ENCODE peak calls at places on chromosome 20, in six cellular contexts. W is RWPE1, Q is brain microvascular endothelial cell, L is natural killer cell, U is ovary, E is prostate gland. V is an unnamed sample.

GRCh38 chr20:63567382-63568169 is 6.5 kb downstream of the HELZ2 start:
- DNase-seq in W (no peak), Q (peak; percentile 20), L (peak; percentile 82), U (no peak), E (no peak), V (no peak)

GRCh38 chr20:35342154-35342769 is 50.0 kb upstream of the FAM83C start:
- DNase-seq in W (no peak), Q (no peak), L (no peak), U (no peak), E (no peak), V (no peak)

GRCh38 chr20:24753136-24753535 is 195.9 kb upstream of the CST7 start:
- DNase-seq in W (no peak), Q (no peak), L (no peak), U (no peak), E (no peak), V (no peak)

GRCh38 chr20:25623225-25623735 is 534 bp downstream of the NANP start:
- DNase-seq in W (peak; percentile 21), Q (peak; percentile 13), L (no peak), U (peak; percentile 54), E (peak; percentile 28), V (peak; percentile 12)

GRCh38 chr20:21661488-21662055 is 43.9 kb upstream of the PAX1 start:
- DNase-seq in W (no peak), Q (no peak), L (no peak), U (no peak), E (peak; percentile 51), V (no peak)

GRCh38 chr20:36585410-36586125 is 12.2 kb downstream of the TGIF2 start:
- DNase-seq in W (peak; percentile 99), Q (no peak), L (no peak), U (no peak), E (no peak), V (no peak)

GRCh38 chr20:326645-327031 is 1.3 kb downstream of the SOX12 start:
- DNase-seq in W (no peak), Q (no peak), L (peak; percentile 17), U (no peak), E (peak; percentile 23), V (peak; percentile 47)

GRCh38 chr20:3687655-3688054 is 5.8 kb upstream of the ADAM33 start:
- DNase-seq in W (peak; percentile 57), Q (peak; percentile 19), L (no peak), U (no peak), E (no peak), V (no peak)

GRCh38 chr20:49865559-49865958 is 49.8 kb downstream of the SPATA2 start:
- DNase-seq in W (no peak), Q (no peak), L (no peak), U (no peak), E (no peak), V (no peak)

GRCh38 chr20:61959301-61959700 is 106.4 kb downstream of the TAF4 start:
- DNase-seq in W (peak; percentile 80), Q (no peak), L (no peak), U (peak; percentile 65), E (no peak), V (no peak)

GRCh38 chr20:57714409-57715267 is 4.8 kb upstream of the PMEPA1 start:
- DNase-seq in W (peak; percentile 92), Q (peak; percentile 32), L (no peak), U (no peak), E (no peak), V (no peak)

GRCh38 chr20:61411743-61412142 is 159.7 kb downstream of the CDH4 start:
- DNase-seq in W (no peak), Q (no peak), L (no peak), U (no peak), E (no peak), V (no peak)

GRCh38 chr20:64049060-64049886 is at the start of gene SOX18:
- DNase-seq in W (no peak), Q (no peak), L (no peak), U (no peak), E (no peak), V (no peak)

GRCh38 chr20:39259010-39259803 is 297.1 kb downstream of the DHX35 start:
- DNase-seq in W (no peak), Q (no peak), L (no peak), U (no peak), E (peak; percentile 43), V (no peak)

DNA sequence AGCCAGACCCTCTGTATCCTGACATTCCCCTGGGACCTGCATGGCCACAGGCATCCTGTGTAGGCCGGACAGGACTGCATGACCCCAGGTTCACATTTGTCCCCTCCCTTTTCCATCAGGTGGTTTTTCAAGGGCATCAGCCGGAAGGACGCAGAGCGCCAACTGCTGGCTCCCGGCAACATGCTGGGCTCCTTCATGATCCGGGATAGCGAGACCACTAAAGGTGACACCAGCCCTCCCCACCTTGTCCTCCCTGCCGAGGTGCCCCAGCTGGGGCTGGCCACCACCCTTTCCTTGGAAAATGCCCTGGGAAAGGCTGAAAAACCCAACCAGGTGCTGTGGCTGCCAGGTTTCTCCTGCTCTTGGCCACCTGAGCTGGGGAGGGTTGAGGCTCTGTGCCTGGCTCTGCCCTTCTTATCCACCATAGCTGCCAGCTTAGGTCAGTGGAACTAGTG is 27.6 kb downstream of the HCK start:
- DNase-seq in W (no peak), Q (no peak), L (no peak), U (no peak), E (no peak), V (no peak)
- TF ChIP-seq CTCF in W (no peak), Q (no peak), L (no peak), U (no peak), E (no peak), V (no peak)

GRCh38 chr20:53425481-53425880 is 168.2 kb downstream of the ZNF217 start:
- DNase-seq in W (no peak), Q (no peak), L (no peak), U (no peak), E (no peak), V (no peak)
- TF ChIP-seq CTCF in W (no peak), Q (no peak), L (no peak), U (no peak), E (no peak), V (no peak)

GRCh38 chr20:20498081-20498861 is 130.4 kb downstream of the INSM1 start:
- DNase-seq in W (no peak), Q (no peak), L (no peak), U (no peak), E (no peak), V (no peak)
- TF ChIP-seq CTCF in W (no peak), Q (no peak), L (no peak), U (no peak), E (no peak), V (no peak)

GRCh38 chr20:10467985-10468845 is 33.1 kb downstream of the SLX4IP start:
- DNase-seq in W (no peak), Q (peak; percentile 31), L (no peak), U (no peak), E (no peak), V (no peak)

GRCh38 chr20:10463622-10464021 is 28.5 kb downstream of the SLX4IP start:
- DNase-seq in W (no peak), Q (no peak), L (no peak), U (no peak), E (no peak), V (no peak)

GRCh38 chr20:10466855-10467254 is 31.8 kb downstream of the SLX4IP start:
- DNase-seq in W (no peak), Q (no peak), L (no peak), U (no peak), E (no peak), V (no peak)

GRCh38 chr20:10469599-10469998 is 34.5 kb downstream of the SLX4IP start:
- DNase-seq in W (peak; percentile 44), Q (peak; percentile 88), L (no peak), U (no peak), E (peak; percentile 85), V (no peak)

DNA sequence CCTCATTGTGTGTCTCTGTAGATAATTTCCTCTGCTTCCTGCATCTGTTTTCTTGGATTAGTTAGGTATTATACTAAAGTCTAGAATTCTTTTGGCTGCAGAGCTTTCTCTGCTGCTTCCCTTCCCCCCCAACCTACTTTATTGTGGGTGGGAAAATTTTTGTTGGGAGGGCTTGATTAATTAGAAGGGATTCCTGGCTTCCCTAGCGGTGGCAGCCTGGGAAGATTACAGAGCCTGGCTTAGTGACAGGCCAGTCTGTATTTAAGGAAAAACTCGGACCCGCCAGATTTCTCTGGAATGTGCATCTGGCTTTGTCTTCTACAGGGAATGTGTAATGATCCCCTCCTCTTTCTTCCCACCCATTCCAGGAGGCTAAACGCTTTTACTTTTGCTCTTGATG is 31.2 kb downstream of the SLX4IP start:
- DNase-seq in W (no peak), Q (no peak), L (no peak), U (no peak), E (no peak), V (no peak)
- TF ChIP-seq CTCF in W (no peak), Q (no peak), L (no peak), U (no peak), E (no peak), V (no peak)

DNA sequence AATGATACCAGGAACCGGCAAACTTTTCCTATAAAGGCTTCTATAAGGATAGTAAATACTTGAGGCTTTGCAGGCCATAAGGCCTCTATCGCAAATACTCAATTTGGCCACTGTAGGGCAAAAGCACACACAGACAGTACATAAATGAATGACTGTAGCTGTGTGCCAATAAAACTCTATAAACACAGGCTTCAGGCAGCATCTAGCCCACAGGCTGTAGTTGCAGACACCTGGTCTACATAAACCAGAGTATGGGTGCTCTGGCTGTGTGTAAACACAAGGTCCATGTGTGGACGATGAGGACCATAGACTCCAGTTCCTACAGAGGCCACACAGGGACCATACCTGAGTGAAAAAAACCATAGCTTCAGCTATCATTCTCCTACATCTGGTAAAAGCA is 52.2 kb downstream of the ZMYND8 start:
- DNase-seq in W (no peak), Q (no peak), L (no peak), U (no peak), E (peak; percentile 68), V (no peak)
- TF ChIP-seq CTCF in W (no peak), Q (no peak), L (no peak), U (no peak), E (no peak), V (no peak)